ENCODE peak calls at places on chromosomes 12 and 14, in four cellular contexts. A, X, W and E are unnamed samples.
A peak's percentile ranks its signal among the peaks of the same experiment; 100 is the strongest.

GRCh38 chr12:113997365-113997764 is 31.2 kb upstream of the RBM19 start:
- DNase-seq in X (no peak), A (no peak), W (no peak), E (no peak)

GRCh38 chr12:95674631-95675030 is 115.9 kb downstream of the NTN4 start:
- DNase-seq in W (no peak), A (no peak), X (peak; percentile 36), E (no peak)

GRCh38 chr12:67025543-67026114 is 243.5 kb upstream of the CAND1 start:
- DNase-seq in A (peak; percentile 50), X (peak; percentile 29), W (peak; percentile 7), E (no peak)

GRCh38 chr14:60649815-60650381 is 621 bp upstream of the SIX1 start:
- DNase-seq in X (no peak), W (no peak), A (no peak), E (no peak)

GRCh38 chr12:108572166-108572790 is 9.9 kb downstream of the ISCU start:
- DNase-seq in A (no peak), W (no peak), X (peak; percentile 47), E (no peak)

GRCh38 chr12:24488091-24488596 is 460.8 kb downstream of the BCAT1 start:
- DNase-seq in A (no peak), W (no peak), X (peak; percentile 82), E (no peak)

GRCh38 chr14:24481622-24482324 is 26.3 kb downstream of the CMA1 start:
- DNase-seq in X (peak; percentile 6), A (peak; percentile 62), W (no peak), E (peak; percentile 43)

GRCh38 chr12:132492522-132492921 is 2.6 kb downstream of the FBRSL1 start:
- DNase-seq in W (no peak), A (no peak), X (no peak), E (no peak)

GRCh38 chr14:24435998-24436354 is 6.2 kb downstream of the KHNYN start:
- DNase-seq in W (no peak), A (no peak), X (no peak), E (no peak)

GRCh38 chr14:51860836-51861583 is 598 bp downstream of the GNG2 start:
- DNase-seq in W (no peak), X (peak; percentile 45), A (no peak), E (no peak)

GRCh38 chr12:92593734-92594402 is 108.9 kb upstream of the PLEKHG7 start:
- DNase-seq in W (peak; percentile 38), A (peak; percentile 87), X (peak; percentile 86), E (peak; percentile 80)

GRCh38 chr12:49843411-49843810 is 505 bp upstream of the BCDIN3D start:
- DNase-seq in A (no peak), W (no peak), X (no peak), E (no peak)

GRCh38 chr12:12887471-12887870 is 3.9 kb upstream of the GPRC5A start:
- DNase-seq in W (no peak), X (no peak), A (no peak), E (no peak)

GRCh38 chr12:109047081-109047805 is 5.1 kb upstream of the USP30 start:
- DNase-seq in W (no peak), X (peak; percentile 61), A (no peak), E (no peak)

GRCh38 chr12:15562263-15562662 is 226.9 kb downstream of the EPS8 start:
- DNase-seq in X (no peak), W (no peak), A (no peak), E (no peak)